ENCODE peak calls at places on chromosomes 5 and 9, in four cellular contexts. N is activated gamma-delta T cell treated with Interleukin-2 at 50 U/mL for 16 hours; C is activated CD8-positive, alpha-beta memory T cell treated with anti-CD3 and anti-CD28 coated beads for 24 hours; R is AG04450. I is an unnamed sample.
A peak's percentile ranks its signal among the peaks of the same experiment; 100 is the strongest.

GRCh38 chr9:86549920-86550319 is 195.7 kb upstream of the TUT7 start:
- DNase-seq in N (no peak), C (no peak), R (no peak), I (no peak)

GRCh38 chr5:59760798-59761348 is 132.7 kb downstream of the PDE4D start:
- DNase-seq in N (no peak), C (no peak), R (no peak), I (no peak)

GRCh38 chr9:79617395-79617794 is 45.6 kb downstream of the TLE4 start:
- DNase-seq in N (no peak), C (no peak), R (peak; percentile 24), I (no peak)

GRCh38 chr5:32277782-32278181 is 35.0 kb downstream of the MTMR12 start:
- DNase-seq in N (no peak), C (no peak), R (no peak), I (no peak)

GRCh38 chr9:136138566-136138965 is 19.9 kb upstream of the TMEM250 start:
- DNase-seq in N (peak; percentile 38), C (no peak), R (no peak), I (no peak)

GRCh38 chr5:31157719-31158118 is 35.8 kb upstream of the CDH6 start:
- DNase-seq in N (no peak), C (no peak), R (no peak), I (no peak)

GRCh38 chr9:130692365-130692764 is 1.2 kb upstream of the EXOSC2 start:
- DNase-seq in N (no peak), C (no peak), R (no peak), I (no peak)

GRCh38 chr9:34996905-34997279 is 7.3 kb downstream of the DNAJB5 start:
- DNase-seq in N (no peak), C (no peak), R (no peak), I (no peak)

GRCh38 chr5:14040542-14040941 is 96.1 kb upstream of the DNAH5 start:
- DNase-seq in N (no peak), C (no peak), R (no peak), I (no peak)

GRCh38 chr9:129480227-129480626 is 140.7 kb downstream of the C9orf50 start:
- DNase-seq in N (no peak), C (no peak), R (no peak), I (no peak)

I was measured in osteocyte.